ENCODE peak calls at places on chromosomes 12 and 14, in five cellular contexts. One of them, this sample, is unnamed. For H3K36me3 and H3K4me1, the result is how much of the 10 kb centered on the place peaks cover.

GRCh38 chr12:51958542-51958941 is 7.0 kb downstream of the ACVR1B start:
- DNase-seq in HCT116: no peak
- DNase-seq in thoracic aorta: no peak
- DNase-seq in hepatocyte: no peak
- DNase-seq in upper lobe of left lung: no peak
- DNase-seq in this sample: no peak

GRCh38 chr14:67413806-67414769 is 2.1 kb upstream of the PLEK2 start:
- DNase-seq in HCT116: peak
- DNase-seq in upper lobe of left lung: no peak
- DNase-seq in thoracic aorta: no peak
- DNase-seq in hepatocyte: peak
- DNase-seq in this sample: no peak

GRCh38 chr12:28313631-28314030 is 123.4 kb downstream of the CCDC91 start:
- DNase-seq in HCT116: no peak
- DNase-seq in hepatocyte: no peak
- DNase-seq in upper lobe of left lung: no peak
- DNase-seq in thoracic aorta: no peak
- DNase-seq in this sample: no peak

GRCh38 chr14:31196839-31197477 is 10.6 kb downstream of the HECTD1 start:
- DNase-seq in hepatocyte: no peak
- DNase-seq in HCT116: no peak
- DNase-seq in thoracic aorta: no peak
- DNase-seq in upper lobe of left lung: no peak
- DNase-seq in this sample: no peak

GRCh38 chr14:20697273-20698017 is 8.9 kb downstream of the ANG start:
- DNase-seq in thoracic aorta: no peak
- DNase-seq in HCT116: peak
- DNase-seq in upper lobe of left lung: no peak
- DNase-seq in hepatocyte: peak
- DNase-seq in this sample: peak

GRCh38 chr14:97624985-97625384 is 827.8 kb downstream of the VRK1 start:
- DNase-seq in hepatocyte: no peak
- DNase-seq in upper lobe of left lung: no peak
- DNase-seq in HCT116: no peak
- DNase-seq in thoracic aorta: no peak
- DNase-seq in this sample: no peak

GRCh38 chr14:62436256-62436655 is 609.0 kb downstream of the KCNH5 start:
- DNase-seq in upper lobe of left lung: no peak
- DNase-seq in HCT116: no peak
- DNase-seq in hepatocyte: peak
- DNase-seq in thoracic aorta: no peak
- DNase-seq in this sample: no peak

GRCh38 chr14:52918486-52918885 is 32.4 kb downstream of the FERMT2 start:
- DNase-seq in hepatocyte: no peak
- DNase-seq in upper lobe of left lung: no peak
- DNase-seq in HCT116: no peak
- DNase-seq in thoracic aorta: no peak
- DNase-seq in this sample: no peak

GRCh38 chr14:35879654-35880249 is 53.6 kb downstream of the BRMS1L start:
- DNase-seq in hepatocyte: no peak
- DNase-seq in HCT116: peak
- DNase-seq in thoracic aorta: no peak
- DNase-seq in upper lobe of left lung: no peak
- DNase-seq in this sample: no peak

GRCh38 chr12:15996948-15997347 is 85.8 kb downstream of the DERA start:
- DNase-seq in upper lobe of left lung: no peak
- DNase-seq in hepatocyte: no peak
- DNase-seq in HCT116: no peak
- DNase-seq in thoracic aorta: no peak
- DNase-seq in this sample: no peak

GRCh38 chr14:22549981-22550670 is 38.9 kb downstream of the DAD1 start:
- DNase-seq in upper lobe of left lung: peak
- DNase-seq in hepatocyte: no peak
- DNase-seq in thoracic aorta: no peak
- DNase-seq in HCT116: no peak
- DNase-seq in this sample: no peak

GRCh38 chr12:120094485-120094884 is 22.1 kb downstream of the RAB35 start:
- DNase-seq in upper lobe of left lung: no peak
- DNase-seq in hepatocyte: no peak
- DNase-seq in HCT116: no peak
- DNase-seq in thoracic aorta: no peak
- DNase-seq in this sample: no peak

GRCh38 chr12:54658306-54659264 is 10.4 kb upstream of the DCD start:
- DNase-seq in upper lobe of left lung: peak
- DNase-seq in thoracic aorta: no peak
- DNase-seq in HCT116: peak
- DNase-seq in hepatocyte: peak
- DNase-seq in this sample: peak

GRCh38 chr14:74258705-74259035 is 19.4 kb downstream of the VSX2 start:
- DNase-seq in HCT116: no peak
- DNase-seq in hepatocyte: no peak
- DNase-seq in upper lobe of left lung: no peak
- DNase-seq in thoracic aorta: no peak
- DNase-seq in this sample: no peak

GRCh38 chr12:89160716-89161123 is 191.6 kb downstream of the DUSP6 start:
- DNase-seq in hepatocyte: peak
- DNase-seq in upper lobe of left lung: no peak
- DNase-seq in HCT116: no peak
- DNase-seq in thoracic aorta: peak
- DNase-seq in this sample: no peak

GRCh38 chr14:66315548-66315947 is 170.6 kb upstream of the CCDC196 start:
- DNase-seq in HCT116: no peak
- DNase-seq in hepatocyte: no peak
- DNase-seq in thoracic aorta: no peak
- DNase-seq in upper lobe of left lung: no peak
- DNase-seq in this sample: no peak

GRCh38 chr14:61749867-61750266 is 12.4 kb upstream of the SNAPC1 start:
- DNase-seq in upper lobe of left lung: no peak
- DNase-seq in thoracic aorta: no peak
- DNase-seq in HCT116: no peak
- DNase-seq in hepatocyte: peak
- DNase-seq in this sample: peak

GRCh38 chr14:50649691-50650090 is 18.4 kb downstream of the SAV1 start:
- DNase-seq in upper lobe of left lung: no peak
- DNase-seq in hepatocyte: no peak
- DNase-seq in thoracic aorta: no peak
- DNase-seq in HCT116: no peak
- DNase-seq in this sample: no peak

GRCh38 chr14:52015411-52016030 is 26.2 kb downstream of the RTRAF start:
- DNase-seq in thoracic aorta: no peak
- DNase-seq in upper lobe of left lung: no peak
- DNase-seq in HCT116: peak
- DNase-seq in hepatocyte: peak
- DNase-seq in this sample: no peak

GRCh38 chr12:115507951-115508722 is 769.4 kb downstream of the MED13L start:
- DNase-seq in thoracic aorta: no peak
- DNase-seq in HCT116: no peak
- DNase-seq in hepatocyte: no peak
- DNase-seq in upper lobe of left lung: no peak
- DNase-seq in this sample: no peak

GRCh38 chr14:26765768-26766550 is 168.1 kb upstream of the NOVA1 start:
- DNase-seq in thoracic aorta: no peak
- DNase-seq in hepatocyte: peak
- DNase-seq in HCT116: no peak
- DNase-seq in upper lobe of left lung: no peak
- DNase-seq in this sample: no peak

GRCh38 chr12:63821781-63822251 is 22.7 kb upstream of the SRGAP1 start:
- DNase-seq in hepatocyte: no peak
- DNase-seq in upper lobe of left lung: peak
- DNase-seq in thoracic aorta: no peak
- DNase-seq in HCT116: no peak
- DNase-seq in this sample: no peak

GRCh38 chr12:124919646-124920352 is 5.3 kb upstream of the UBC start:
- DNase-seq in hepatocyte: no peak
- DNase-seq in thoracic aorta: no peak
- DNase-seq in upper lobe of left lung: no peak
- DNase-seq in HCT116: no peak
- DNase-seq in this sample: no peak

GRCh38 chr12:102197789-102198188 is at the start of gene PMCH:
- DNase-seq in hepatocyte: no peak
- DNase-seq in HCT116: no peak
- DNase-seq in thoracic aorta: no peak
- DNase-seq in upper lobe of left lung: no peak
- DNase-seq in this sample: no peak

GRCh38 chr12:89456565-89456964 is 68.0 kb downstream of the GALNT4 start:
- DNase-seq in hepatocyte: no peak
- DNase-seq in HCT116: no peak
- DNase-seq in thoracic aorta: no peak
- DNase-seq in upper lobe of left lung: no peak
- DNase-seq in this sample: no peak

GRCh38 chr14:95507174-95507573 is 9.3 kb downstream of the SYNE3 start:
- DNase-seq in thoracic aorta: no peak
- DNase-seq in upper lobe of left lung: no peak
- DNase-seq in hepatocyte: peak
- DNase-seq in HCT116: no peak
- DNase-seq in this sample: no peak

GRCh38 chr12:114780746-114781399 is 96.9 kb upstream of the TBX3 start:
- DNase-seq in HCT116: no peak
- DNase-seq in thoracic aorta: no peak
- DNase-seq in hepatocyte: no peak
- DNase-seq in upper lobe of left lung: no peak
- DNase-seq in this sample: no peak

GRCh38 chr14:90664911-90665695 is 151.1 kb downstream of the TTC7B start:
- DNase-seq in thoracic aorta: no peak
- DNase-seq in hepatocyte: no peak
- DNase-seq in upper lobe of left lung: no peak
- DNase-seq in HCT116: no peak
- DNase-seq in this sample: no peak

GRCh38 chr14:96263347-96264199 is 7.6 kb downstream of the BDKRB1 start:
- DNase-seq in upper lobe of left lung: peak
- DNase-seq in hepatocyte: no peak
- DNase-seq in HCT116: no peak
- DNase-seq in thoracic aorta: no peak
- DNase-seq in this sample: no peak

GRCh38 chr12:50505386-50505827 is 622 bp downstream of the DIP2B start:
- DNase-seq in thoracic aorta: no peak
- DNase-seq in upper lobe of left lung: no peak
- DNase-seq in hepatocyte: peak
- DNase-seq in HCT116: no peak
- DNase-seq in this sample: no peak

GRCh38 chr12:5713599-5714001 is 231.5 kb downstream of the ANO2 start:
- DNase-seq in upper lobe of left lung: no peak
- DNase-seq in HCT116: no peak
- DNase-seq in hepatocyte: no peak
- DNase-seq in thoracic aorta: no peak
- DNase-seq in this sample: no peak

GRCh38 chr12:42420385-42420784 is 94.4 kb downstream of the PPHLN1 start:
- DNase-seq in thoracic aorta: no peak
- DNase-seq in HCT116: no peak
- DNase-seq in upper lobe of left lung: no peak
- DNase-seq in hepatocyte: no peak
- DNase-seq in this sample: no peak

GRCh38 chr12:33486058-33486457 is 46.4 kb upstream of the SYT10 start:
- DNase-seq in thoracic aorta: no peak
- DNase-seq in hepatocyte: no peak
- DNase-seq in upper lobe of left lung: no peak
- DNase-seq in HCT116: no peak
- DNase-seq in this sample: no peak

GRCh38 chr12:32100361-32100760 is 6.3 kb upstream of the BICD1 start:
- DNase-seq in thoracic aorta: no peak
- DNase-seq in HCT116: no peak
- DNase-seq in hepatocyte: no peak
- DNase-seq in upper lobe of left lung: no peak
- DNase-seq in this sample: no peak

GRCh38 chr12:63302269-63302940 is 151.4 kb upstream of the AVPR1A start:
- DNase-seq in thoracic aorta: no peak
- DNase-seq in HCT116: no peak
- DNase-seq in hepatocyte: no peak
- DNase-seq in upper lobe of left lung: no peak
- DNase-seq in this sample: no peak

GRCh38 chr12:131789638-131790037 is 38.6 kb upstream of the MMP17 start:
- DNase-seq in HCT116: no peak
- DNase-seq in hepatocyte: no peak
- DNase-seq in upper lobe of left lung: no peak
- DNase-seq in thoracic aorta: no peak
- DNase-seq in this sample: no peak
- H3K36me3 ChIP-seq in HCT116: under half
- H3K36me3 ChIP-seq in hepatocyte: under half
- H3K36me3 ChIP-seq in upper lobe of left lung: under half
- H3K36me3 ChIP-seq in thoracic aorta: half or more
- H3K36me3 ChIP-seq in this sample: under half

DNA sequence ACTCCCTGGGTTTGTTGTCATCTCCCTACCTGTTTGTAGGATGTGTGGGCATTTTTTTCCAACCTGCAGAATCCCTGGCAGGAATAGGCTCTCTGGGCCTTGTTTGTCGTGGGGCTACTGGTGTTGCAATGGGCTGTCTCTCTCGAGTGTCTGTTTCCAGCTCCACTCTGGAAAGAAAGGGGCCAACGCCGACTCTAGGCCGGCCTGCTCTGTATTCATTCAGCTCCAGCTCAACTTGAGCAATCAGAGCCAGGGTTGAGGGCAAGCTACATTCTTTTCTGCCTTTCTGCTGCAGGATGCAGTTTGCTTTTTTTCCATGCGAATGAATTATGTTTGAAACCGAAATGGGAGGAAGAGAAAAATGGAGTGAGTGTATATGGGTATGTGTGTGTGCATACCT is 2.3 kb downstream of the JDP2 start:
- DNase-seq in thoracic aorta: no peak
- DNase-seq in HCT116: no peak
- DNase-seq in upper lobe of left lung: no peak
- DNase-seq in hepatocyte: peak
- DNase-seq in this sample: no peak
- H3K4me3 ChIP-seq in thoracic aorta: peak
- H3K4me3 ChIP-seq in HCT116: no peak
- H3K4me3 ChIP-seq in upper lobe of left lung: peak
- H3K4me3 ChIP-seq in hepatocyte: peak
- H3K4me3 ChIP-seq in this sample: no peak

DNA sequence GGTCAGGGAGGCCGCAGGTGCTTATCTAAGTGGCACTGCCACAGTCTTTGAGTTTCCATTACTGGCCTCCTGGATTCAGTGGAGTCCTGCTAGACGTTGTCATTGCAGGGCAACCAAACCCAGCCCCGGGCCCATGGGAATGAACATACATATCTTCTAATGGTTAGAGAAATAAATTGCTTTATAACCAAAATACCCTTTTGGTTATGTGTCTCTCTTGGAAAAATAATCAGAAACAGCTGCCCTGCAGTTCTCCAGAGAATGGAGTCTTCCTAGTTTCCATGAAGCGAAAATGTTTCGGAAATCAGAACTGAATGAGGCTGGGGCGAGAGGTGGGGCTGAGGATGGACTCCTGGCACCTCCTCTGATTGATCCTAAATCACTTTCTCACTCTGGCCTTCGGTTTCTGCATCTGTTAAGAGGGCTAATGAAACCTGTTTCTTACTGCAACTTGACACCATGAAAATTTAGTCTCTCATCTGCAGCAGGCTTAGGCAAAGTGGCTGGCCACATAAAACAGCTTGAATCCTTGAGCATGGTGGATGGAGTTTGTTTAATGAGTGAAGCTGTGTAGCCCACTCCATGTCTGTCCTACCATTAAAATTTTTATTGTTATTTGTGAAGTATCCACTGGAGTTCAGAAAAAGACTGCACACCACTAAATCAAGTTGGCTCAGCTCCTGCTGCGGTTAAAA is 198.8 kb downstream of the CACNA1C start:
- DNase-seq in HCT116: no peak
- DNase-seq in hepatocyte: no peak
- DNase-seq in thoracic aorta: no peak
- DNase-seq in upper lobe of left lung: no peak
- DNase-seq in this sample: no peak
- H3K4me1 ChIP-seq in HCT116: under half
- H3K4me1 ChIP-seq in hepatocyte: under half
- H3K4me1 ChIP-seq in thoracic aorta: under half
- H3K4me1 ChIP-seq in upper lobe of left lung: under half
- H3K4me1 ChIP-seq in this sample: under half

GRCh38 chr14:103043257-103043893 is 14.0 kb downstream of the CDC42BPB start:
- DNase-seq in HCT116: no peak
- DNase-seq in hepatocyte: no peak
- DNase-seq in upper lobe of left lung: no peak
- DNase-seq in thoracic aorta: no peak
- DNase-seq in this sample: no peak
- H3K36me3 ChIP-seq in HCT116: under half
- H3K36me3 ChIP-seq in hepatocyte: under half
- H3K36me3 ChIP-seq in upper lobe of left lung: under half
- H3K36me3 ChIP-seq in thoracic aorta: under half
- H3K36me3 ChIP-seq in this sample: under half